ENCODE peak calls at places on chromosomes 1 and 21, in ten cellular contexts. B, F, G, S, H, N, J, Q, K and T are unnamed samples.

GRCh38 chr1:75655931-75656330 is 45.0 kb upstream of the SLC44A5 start:
- DNase-seq in Q (no peak), K (no peak), G (no peak), F (no peak), S (no peak), H (no peak), J (no peak), B (no peak), N (no peak), T (no peak)

GRCh38 chr1:68973459-68974244 is 476.8 kb upstream of the DEPDC1 start:
- DNase-seq in K (no peak), N (peak; percentile 80), B (no peak), H (peak; percentile 53), G (no peak), Q (no peak), J (no peak), F (peak; percentile 76), S (no peak), T (no peak)

GRCh38 chr1:170823120-170823519 is 112.2 kb upstream of the MROH9 start:
- DNase-seq in Q (no peak), J (no peak), S (no peak), N (no peak), K (no peak), G (no peak), H (no peak), F (peak; percentile 20), B (no peak), T (no peak)

GRCh38 chr1:183635112-183635605 is 424 bp downstream of the ARPC5 start:
- DNase-seq in J (peak; percentile 24), Q (no peak), H (no peak), F (peak; percentile 67), B (peak; percentile 65), G (no peak), S (peak; percentile 54), N (peak; percentile 42), K (peak; percentile 61), T (peak; percentile 71)

GRCh38 chr1:226405411-226405988 is 2.4 kb downstream of the PARP1 start:
- DNase-seq in F (no peak), S (peak; percentile 74), J (peak; percentile 80), N (peak; percentile 72), G (no peak), K (peak; percentile 69), Q (no peak), B (no peak), H (no peak), T (no peak)

GRCh38 chr21:28633803-28634572 is 358.7 kb downstream of the LTN1 start:
- DNase-seq in F (peak; percentile 93), J (no peak), S (no peak), K (peak; percentile 35), Q (no peak), B (no peak), H (peak; percentile 91), G (no peak), N (no peak), T (no peak)

GRCh38 chr1:196558424-196558823 is 49.8 kb downstream of the KCNT2 start:
- DNase-seq in G (peak; percentile 40), Q (no peak), J (no peak), K (no peak), H (peak; percentile 38), N (peak; percentile 84), S (no peak), B (peak; percentile 18), F (peak; percentile 88), T (no peak)

GRCh38 chr1:87781589-87781988 is 452.9 kb downstream of the LMO4 start:
- DNase-seq in H (no peak), K (no peak), S (no peak), F (no peak), B (no peak), N (no peak), J (no peak), Q (no peak), G (no peak), T (no peak)

DNA sequence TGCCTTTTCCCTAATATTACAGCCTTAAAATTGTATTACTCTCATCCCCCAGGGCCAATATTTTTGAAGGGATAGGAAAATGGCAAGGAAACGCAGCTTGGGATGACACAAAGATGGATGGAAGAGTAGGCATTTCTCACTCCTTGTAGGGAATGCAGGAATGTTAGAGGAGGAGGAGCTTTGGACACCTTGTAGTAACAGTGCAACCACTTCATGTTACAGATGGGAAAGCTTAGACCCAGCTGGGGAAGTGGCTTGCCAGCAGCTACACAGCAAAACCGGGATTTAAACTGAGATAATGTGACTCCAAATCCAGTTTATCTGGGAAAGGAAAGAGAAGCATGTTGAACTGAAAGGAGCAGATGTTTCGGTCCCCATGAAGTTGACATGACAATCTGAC is 473.7 kb upstream of the DAB1 start:
- DNase-seq in J (no peak), H (no peak), Q (no peak), S (peak; percentile 52), B (no peak), F (no peak), G (no peak), K (no peak), N (no peak), T (no peak)
- H3K9me2 ChIP-seq in J (no peaks in the 10 kb centered on the region), H (no peaks in the 10 kb centered on the region), Q (no peaks in the 10 kb centered on the region), S (no peaks in the 10 kb centered on the region), B (no peaks in the 10 kb centered on the region), F (no peaks in the 10 kb centered on the region), G (no peaks in the 10 kb centered on the region), K (no peaks in the 10 kb centered on the region), N (no peaks in the 10 kb centered on the region), T (no peaks in the 10 kb centered on the region)

DNA sequence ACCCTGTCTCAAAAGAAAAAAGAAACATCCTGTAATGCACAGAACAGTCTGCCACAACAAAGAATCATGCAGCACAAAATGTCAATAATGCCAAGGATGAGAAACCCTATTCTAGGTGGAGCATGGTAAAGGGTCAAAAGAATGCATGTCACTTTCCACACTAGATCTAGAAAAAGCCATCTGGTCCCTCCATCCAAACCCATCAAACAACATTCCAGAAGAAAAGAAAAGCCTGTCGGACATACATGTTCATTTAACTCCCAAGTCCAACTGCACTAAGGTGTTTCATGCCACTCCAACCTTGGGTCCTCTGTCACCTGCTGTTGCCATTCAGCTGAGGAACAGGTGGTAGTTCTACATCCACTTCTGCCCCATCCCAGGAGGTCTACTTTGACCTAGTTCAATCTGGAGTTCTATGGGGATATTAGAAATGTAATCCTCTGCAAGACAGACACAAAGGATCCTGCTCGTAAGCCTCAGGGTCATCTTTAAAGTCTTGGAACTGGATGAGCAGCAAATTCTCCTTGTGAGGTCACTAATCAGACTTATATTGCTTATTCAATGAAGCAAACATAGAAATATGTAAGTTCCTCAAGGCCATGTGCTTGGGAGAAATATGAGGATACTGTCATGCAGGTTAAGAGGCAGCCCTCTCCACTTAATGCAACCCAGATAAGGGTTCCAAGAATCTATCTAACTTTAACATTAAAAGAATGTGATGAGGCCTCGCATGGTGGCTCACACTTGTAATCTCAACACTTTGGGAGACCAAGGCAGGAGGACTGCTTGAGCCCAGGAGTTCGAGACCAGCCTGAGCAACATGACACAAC is 3.7 kb downstream of the DEDD start:
- DNase-seq in J (no peak), B (no peak), S (no peak), G (no peak), N (no peak), K (no peak), Q (no peak), H (no peak), F (no peak), T (no peak)
- H3K9me2 ChIP-seq in J (no peaks in the 10 kb centered on the region), B (no peaks in the 10 kb centered on the region), S (no peaks in the 10 kb centered on the region), G (no peaks in the 10 kb centered on the region), N (no peaks in the 10 kb centered on the region), K (no peaks in the 10 kb centered on the region), Q (no peaks in the 10 kb centered on the region), H (no peaks in the 10 kb centered on the region), F (no peaks in the 10 kb centered on the region), T (no peaks in the 10 kb centered on the region)

GRCh38 chr1:22567994-22568393 is 4.7 kb downstream of the EPHA8 start:
- DNase-seq in K (no peak), N (no peak), H (no peak), G (no peak), F (no peak), J (no peak), S (no peak), Q (no peak), B (no peak), T (no peak)

GRCh38 chr1:22569269-22569668 is 6.0 kb downstream of the EPHA8 start:
- DNase-seq in G (no peak), Q (no peak), J (no peak), B (no peak), K (no peak), H (no peak), S (no peak), F (no peak), N (no peak), T (no peak)

GRCh38 chr1:22567176-22567575 is 3.9 kb downstream of the EPHA8 start:
- DNase-seq in K (no peak), F (no peak), N (no peak), H (no peak), S (no peak), Q (no peak), B (no peak), G (no peak), J (no peak), T (peak; percentile 58)

GRCh38 chr1:22562584-22563551 is at the start of gene EPHA8:
- DNase-seq in Q (no peak), J (no peak), S (peak; percentile 28), K (no peak), F (no peak), H (no peak), G (no peak), N (no peak), B (no peak), T (peak; percentile 89)

DNA sequence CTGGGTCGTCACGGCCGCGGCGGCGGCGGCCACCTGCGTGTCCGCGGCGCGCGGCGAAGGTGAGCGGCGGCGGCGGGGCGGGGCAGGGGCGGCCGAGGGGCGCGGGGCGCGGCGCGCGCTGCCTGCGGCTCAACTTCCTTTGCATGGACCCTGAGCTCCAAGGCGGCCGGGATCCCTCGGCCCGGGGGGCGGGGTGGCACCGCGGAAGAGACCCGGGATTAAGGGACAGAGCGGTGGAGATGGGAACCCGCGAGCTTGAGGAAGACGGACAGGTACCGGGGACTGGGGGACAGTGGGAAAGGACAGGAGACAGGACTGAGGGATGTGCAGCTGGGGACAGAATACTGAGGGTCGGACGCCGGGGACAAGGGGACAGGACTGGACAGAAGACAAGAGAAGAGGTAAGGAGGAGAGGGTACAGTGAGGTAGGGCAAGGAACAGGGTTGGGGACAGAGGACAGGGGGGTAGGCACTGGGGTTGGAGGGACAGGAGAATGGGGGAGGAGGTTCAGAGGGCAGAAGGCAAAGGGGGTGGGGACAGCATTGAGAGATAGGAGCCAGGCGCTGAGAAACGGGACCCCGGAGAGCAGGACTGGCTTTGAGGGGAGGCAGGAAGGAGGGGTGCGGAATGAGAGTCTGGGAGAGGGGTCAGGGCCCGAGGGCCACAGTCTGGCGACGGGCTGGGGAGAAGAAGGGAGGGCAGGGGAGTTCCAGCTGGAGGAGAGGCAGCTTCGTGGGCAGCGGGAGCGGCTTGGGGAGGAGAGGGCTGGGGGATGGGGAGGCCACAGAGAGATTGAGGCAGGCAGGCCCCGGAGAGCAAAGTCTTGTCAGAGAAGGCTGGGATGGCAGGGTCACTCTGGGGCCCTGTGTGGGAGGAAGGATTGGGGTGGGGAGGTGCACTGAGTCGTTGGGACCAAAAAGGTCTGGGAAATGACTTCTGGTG is 653 bp downstream of the EPHA8 start:
- DNase-seq in H (no peak), S (peak; percentile 35), G (no peak), J (no peak), Q (no peak), K (no peak), N (no peak), F (no peak), B (no peak), T (peak; percentile 71)
- H3K9me2 ChIP-seq in H (no peaks in the 10 kb centered on the region), S (no peaks in the 10 kb centered on the region), G (no peaks in the 10 kb centered on the region), J (no peaks in the 10 kb centered on the region), Q (no peaks in the 10 kb centered on the region), K (no peaks in the 10 kb centered on the region), N (no peaks in the 10 kb centered on the region), F (no peaks in the 10 kb centered on the region), B (no peaks in the 10 kb centered on the region), T (no peaks in the 10 kb centered on the region)

DNA sequence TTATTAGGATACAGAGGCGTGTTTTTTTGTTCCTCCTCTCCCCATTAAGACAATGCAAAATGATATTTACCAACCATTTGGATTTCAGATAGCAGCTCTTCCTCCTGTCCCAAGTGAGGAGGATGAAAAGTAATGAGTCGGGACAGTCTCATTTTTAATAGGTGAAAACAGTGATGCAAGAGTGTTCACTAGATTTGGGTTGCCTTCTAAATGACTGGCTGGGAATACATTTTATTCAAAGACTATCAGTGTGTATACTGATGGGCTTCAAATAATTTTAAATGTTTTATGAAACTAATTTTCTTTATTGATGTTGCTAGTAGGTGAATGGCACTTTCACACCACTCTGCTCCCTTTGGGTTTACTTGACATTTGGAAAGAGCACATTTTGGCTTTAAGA is 2.1 kb downstream of the RCOR3 start:
- DNase-seq in H (no peak), F (peak; percentile 7), J (no peak), G (no peak), S (no peak), K (no peak), B (no peak), Q (no peak), N (no peak), T (no peak)
- H3K9me2 ChIP-seq in H (no peaks in the 10 kb centered on the region), F (no peaks in the 10 kb centered on the region), J (no peaks in the 10 kb centered on the region), G (no peaks in the 10 kb centered on the region), S (no peaks in the 10 kb centered on the region), K (no peaks in the 10 kb centered on the region), B (no peaks in the 10 kb centered on the region), Q (no peaks in the 10 kb centered on the region), N (no peaks in the 10 kb centered on the region), T (no peaks in the 10 kb centered on the region)